ENCODE peak calls at places on chromosomes 12 and 14, in seven cellular contexts. One of them, this sample, is unnamed.

GRCh38 chr12:663293-663871 is at the start of gene NINJ2:
- DNase-seq in HCT116: no peak
- DNase-seq in PC-3: no peak
- DNase-seq in GM23248: peak
- DNase-seq in GM23338: no peak
- DNase-seq in OCI-LY7: no peak
- DNase-seq in hepatocyte: no peak
- DNase-seq in this sample: no peak

GRCh38 chr12:122282066-122282465 is 15.8 kb upstream of the VPS33A start:
- DNase-seq in PC-3: peak
- DNase-seq in GM23338: peak
- DNase-seq in hepatocyte: no peak
- DNase-seq in OCI-LY7: no peak
- DNase-seq in HCT116: no peak
- DNase-seq in GM23248: peak
- DNase-seq in this sample: no peak

GRCh38 chr12:19223018-19223417 is 93.5 kb downstream of the PLEKHA5 start:
- DNase-seq in OCI-LY7: peak
- DNase-seq in HCT116: peak
- DNase-seq in GM23248: peak
- DNase-seq in hepatocyte: no peak
- DNase-seq in GM23338: peak
- DNase-seq in PC-3: peak
- DNase-seq in this sample: no peak

GRCh38 chr12:123401753-123402683 is 18.1 kb downstream of the KMT5A start:
- DNase-seq in HCT116: no peak
- DNase-seq in GM23248: no peak
- DNase-seq in PC-3: no peak
- DNase-seq in hepatocyte: no peak
- DNase-seq in GM23338: peak
- DNase-seq in OCI-LY7: no peak
- DNase-seq in this sample: no peak

GRCh38 chr12:24582954-24583601 is 365.8 kb downstream of the BCAT1 start:
- DNase-seq in HCT116: no peak
- DNase-seq in PC-3: no peak
- DNase-seq in GM23248: no peak
- DNase-seq in hepatocyte: no peak
- DNase-seq in OCI-LY7: no peak
- DNase-seq in GM23338: no peak
- DNase-seq in this sample: no peak

GRCh38 chr12:11875414-11875935 is 195.3 kb upstream of the BCL2L14 start:
- DNase-seq in GM23248: no peak
- DNase-seq in GM23338: no peak
- DNase-seq in PC-3: peak
- DNase-seq in hepatocyte: no peak
- DNase-seq in OCI-LY7: no peak
- DNase-seq in HCT116: peak
- DNase-seq in this sample: no peak

GRCh38 chr12:30570206-30570890 is 125.3 kb downstream of the IPO8 start:
- DNase-seq in GM23338: no peak
- DNase-seq in GM23248: no peak
- DNase-seq in hepatocyte: no peak
- DNase-seq in PC-3: no peak
- DNase-seq in OCI-LY7: no peak
- DNase-seq in HCT116: no peak
- DNase-seq in this sample: no peak

GRCh38 chr12:127455347-127456265 is 811.4 kb upstream of the TMEM132C start:
- DNase-seq in GM23248: peak
- DNase-seq in HCT116: no peak
- DNase-seq in GM23338: peak
- DNase-seq in OCI-LY7: no peak
- DNase-seq in PC-3: no peak
- DNase-seq in hepatocyte: peak
- DNase-seq in this sample: no peak

GRCh38 chr12:100450726-100451125 is 22.9 kb upstream of the NR1H4 start:
- DNase-seq in OCI-LY7: no peak
- DNase-seq in GM23248: peak
- DNase-seq in GM23338: no peak
- DNase-seq in HCT116: no peak
- DNase-seq in PC-3: no peak
- DNase-seq in hepatocyte: no peak
- DNase-seq in this sample: no peak

GRCh38 chr12:121801601-121802484 is 2.0 kb upstream of the SETD1B start:
- DNase-seq in OCI-LY7: peak
- DNase-seq in hepatocyte: no peak
- DNase-seq in PC-3: peak
- DNase-seq in HCT116: no peak
- DNase-seq in GM23248: peak
- DNase-seq in GM23338: peak
- DNase-seq in this sample: peak

GRCh38 chr14:102822311-102822863 is 45.1 kb downstream of the TRAF3 start:
- DNase-seq in PC-3: peak
- DNase-seq in HCT116: no peak
- DNase-seq in hepatocyte: no peak
- DNase-seq in GM23338: no peak
- DNase-seq in OCI-LY7: no peak
- DNase-seq in GM23248: peak
- DNase-seq in this sample: no peak

GRCh38 chr12:125172231-125172850 is 107.1 kb downstream of the AACS start:
- DNase-seq in hepatocyte: no peak
- DNase-seq in OCI-LY7: no peak
- DNase-seq in GM23338: no peak
- DNase-seq in GM23248: no peak
- DNase-seq in PC-3: no peak
- DNase-seq in HCT116: no peak
- DNase-seq in this sample: no peak

GRCh38 chr12:52181757-52182156 is 10.1 kb downstream of the KRT80 start:
- DNase-seq in HCT116: no peak
- DNase-seq in GM23338: peak
- DNase-seq in OCI-LY7: no peak
- DNase-seq in GM23248: peak
- DNase-seq in PC-3: no peak
- DNase-seq in hepatocyte: peak
- DNase-seq in this sample: no peak

GRCh38 chr14:102620413-102620812 is 28.0 kb downstream of the RCOR1 start:
- DNase-seq in PC-3: no peak
- DNase-seq in GM23248: peak
- DNase-seq in HCT116: no peak
- DNase-seq in OCI-LY7: no peak
- DNase-seq in GM23338: no peak
- DNase-seq in hepatocyte: no peak
- DNase-seq in this sample: no peak

GRCh38 chr12:46049665-46050064 is 59.3 kb upstream of the SCAF11 start:
- DNase-seq in HCT116: no peak
- DNase-seq in hepatocyte: no peak
- DNase-seq in OCI-LY7: peak
- DNase-seq in GM23338: peak
- DNase-seq in GM23248: no peak
- DNase-seq in PC-3: peak
- DNase-seq in this sample: no peak

GRCh38 chr14:99806841-99807240 is 13.6 kb downstream of the EML1 start:
- DNase-seq in HCT116: no peak
- DNase-seq in GM23248: no peak
- DNase-seq in OCI-LY7: no peak
- DNase-seq in GM23338: no peak
- DNase-seq in hepatocyte: no peak
- DNase-seq in PC-3: no peak
- DNase-seq in this sample: no peak

GRCh38 chr14:81625343-81625742 is 91.7 kb upstream of the SEL1L start:
- DNase-seq in hepatocyte: peak
- DNase-seq in GM23338: peak
- DNase-seq in HCT116: peak
- DNase-seq in PC-3: peak
- DNase-seq in OCI-LY7: peak
- DNase-seq in GM23248: peak
- DNase-seq in this sample: peak

DNA sequence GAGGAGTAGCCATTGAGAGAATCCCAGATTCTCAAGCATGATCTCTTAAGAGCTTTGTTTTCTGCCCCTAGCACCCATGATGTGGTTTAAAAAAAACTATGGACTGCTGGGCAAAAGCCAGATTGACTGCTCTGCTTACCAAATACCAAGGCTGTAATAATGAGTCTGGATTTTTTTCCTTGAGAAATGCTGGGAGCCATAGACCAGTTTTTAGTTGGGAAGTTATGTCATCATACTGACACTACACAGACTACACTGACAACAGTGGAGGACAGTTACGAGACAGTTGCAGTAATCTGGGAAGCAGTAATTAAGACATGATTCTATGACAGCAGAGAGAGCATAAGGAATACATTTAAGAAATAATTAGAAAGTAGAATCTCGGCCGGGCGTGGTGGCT is 35.8 kb downstream of the SPATA7 start:
- DNase-seq in OCI-LY7: no peak
- DNase-seq in GM23248: peak
- DNase-seq in HCT116: no peak
- DNase-seq in GM23338: no peak
- DNase-seq in PC-3: no peak
- DNase-seq in hepatocyte: no peak
- DNase-seq in this sample: no peak
- TF ChIP-seq EZH2phosphoT487 in OCI-LY7: no peak
- TF ChIP-seq EZH2phosphoT487 in GM23248: no peak
- TF ChIP-seq EZH2phosphoT487 in HCT116: no peak
- TF ChIP-seq EZH2phosphoT487 in GM23338: no peak
- TF ChIP-seq EZH2phosphoT487 in PC-3: no peak
- TF ChIP-seq EZH2phosphoT487 in hepatocyte: no peak
- TF ChIP-seq EZH2phosphoT487 in this sample: no peak

GRCh38 chr12:107761502-107761904 is 566 bp upstream of the PRDM4 start:
- DNase-seq in hepatocyte: peak
- DNase-seq in PC-3: peak
- DNase-seq in GM23338: peak
- DNase-seq in OCI-LY7: peak
- DNase-seq in HCT116: no peak
- DNase-seq in GM23248: peak
- DNase-seq in this sample: no peak

GRCh38 chr12:107762874-107763273 is 1.9 kb upstream of the PRDM4 start:
- DNase-seq in HCT116: no peak
- DNase-seq in OCI-LY7: no peak
- DNase-seq in hepatocyte: no peak
- DNase-seq in GM23338: no peak
- DNase-seq in GM23248: no peak
- DNase-seq in PC-3: no peak
- DNase-seq in this sample: no peak

GRCh38 chr12:107760207-107760816 is 625 bp downstream of the PRDM4 start:
- DNase-seq in OCI-LY7: peak
- DNase-seq in GM23338: peak
- DNase-seq in hepatocyte: peak
- DNase-seq in GM23248: peak
- DNase-seq in PC-3: peak
- DNase-seq in HCT116: no peak
- DNase-seq in this sample: peak

GRCh38 chr12:107760817-107761501 is at the start of gene PRDM4:
- DNase-seq in GM23338: peak
- DNase-seq in PC-3: peak
- DNase-seq in GM23248: peak
- DNase-seq in OCI-LY7: peak
- DNase-seq in HCT116: peak
- DNase-seq in hepatocyte: peak
- DNase-seq in this sample: peak

GRCh38 chr12:107759410-107759809 is 1.5 kb downstream of the PRDM4 start:
- DNase-seq in GM23338: no peak
- DNase-seq in OCI-LY7: peak
- DNase-seq in GM23248: peak
- DNase-seq in PC-3: peak
- DNase-seq in hepatocyte: peak
- DNase-seq in HCT116: peak
- DNase-seq in this sample: peak
- H3K4me3 ChIP-seq in GM23338: peak
- H3K4me3 ChIP-seq in OCI-LY7: peak
- H3K4me3 ChIP-seq in GM23248: peak
- H3K4me3 ChIP-seq in PC-3: peak
- H3K4me3 ChIP-seq in hepatocyte: peak
- H3K4me3 ChIP-seq in HCT116: peak
- H3K4me3 ChIP-seq in this sample: peak

GRCh38 chr12:108773798-108774788 is 42.8 kb upstream of the CORO1C start:
- DNase-seq in HCT116: no peak
- DNase-seq in PC-3: no peak
- DNase-seq in GM23338: peak
- DNase-seq in hepatocyte: peak
- DNase-seq in GM23248: peak
- DNase-seq in OCI-LY7: no peak
- DNase-seq in this sample: no peak
- H2AFZ ChIP-seq in HCT116: no peak
- H2AFZ ChIP-seq in PC-3: no peak
- H2AFZ ChIP-seq in GM23338: peak
- H2AFZ ChIP-seq in hepatocyte: no peak
- H2AFZ ChIP-seq in GM23248: no peak
- H2AFZ ChIP-seq in OCI-LY7: no peak
- H2AFZ ChIP-seq in this sample: no peak

GRCh38 chr12:102736328-102736727 is 180.7 kb downstream of the PAH start:
- DNase-seq in PC-3: no peak
- DNase-seq in hepatocyte: no peak
- DNase-seq in OCI-LY7: no peak
- DNase-seq in GM23338: no peak
- DNase-seq in HCT116: no peak
- DNase-seq in GM23248: no peak
- DNase-seq in this sample: no peak

GRCh38 chr12:102741196-102741595 is 175.8 kb downstream of the PAH start:
- DNase-seq in GM23338: no peak
- DNase-seq in PC-3: no peak
- DNase-seq in hepatocyte: no peak
- DNase-seq in GM23248: no peak
- DNase-seq in HCT116: no peak
- DNase-seq in OCI-LY7: no peak
- DNase-seq in this sample: no peak

GRCh38 chr12:102735104-102735503 is 181.9 kb downstream of the PAH start:
- DNase-seq in PC-3: no peak
- DNase-seq in hepatocyte: no peak
- DNase-seq in OCI-LY7: no peak
- DNase-seq in GM23248: no peak
- DNase-seq in HCT116: no peak
- DNase-seq in GM23338: no peak
- DNase-seq in this sample: peak

DNA sequence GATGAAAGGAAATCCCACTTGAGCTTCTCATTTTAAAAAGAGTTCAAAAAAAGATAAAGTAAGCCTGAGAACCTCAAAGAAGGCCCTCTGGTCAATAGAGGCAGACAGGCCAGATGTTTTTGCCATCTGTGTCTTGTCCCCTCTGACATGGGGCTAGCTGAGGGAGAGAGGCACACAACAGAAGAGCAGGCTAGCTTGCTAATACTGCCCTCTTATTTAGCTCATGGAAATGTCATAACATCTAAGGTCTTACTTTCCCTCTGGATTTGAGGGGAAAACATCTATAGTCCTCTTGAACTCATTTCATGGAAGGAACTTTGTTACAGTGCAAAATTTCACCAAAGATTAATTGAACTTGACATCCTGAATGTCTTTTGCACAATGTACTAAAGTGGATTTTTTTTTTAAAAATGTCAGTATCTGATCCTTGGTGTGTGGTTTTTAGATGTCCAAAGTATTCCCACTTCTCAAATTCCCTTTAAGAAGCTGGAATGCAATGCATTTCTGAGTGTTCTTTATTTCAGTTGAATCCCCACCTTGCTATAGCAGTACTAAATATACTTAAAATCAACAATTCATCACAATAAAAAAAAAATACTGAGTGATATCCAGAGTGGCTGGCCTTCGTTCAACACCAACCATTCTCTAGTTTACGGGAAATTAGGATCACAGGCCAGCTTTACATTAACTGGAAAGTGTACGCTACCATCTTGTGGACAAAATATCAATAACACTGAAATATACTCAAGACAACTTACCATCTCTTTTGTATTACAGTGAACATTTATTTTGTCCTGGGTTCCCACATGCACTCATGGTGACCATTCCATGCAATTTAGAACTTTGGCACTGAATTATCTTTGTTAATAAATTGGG is 176.6 kb downstream of the PAH start:
- DNase-seq in OCI-LY7: peak
- DNase-seq in GM23338: peak
- DNase-seq in PC-3: peak
- DNase-seq in hepatocyte: peak
- DNase-seq in HCT116: peak
- DNase-seq in GM23248: peak
- DNase-seq in this sample: peak
- TF ChIP-seq EZH2phosphoT487 in OCI-LY7: no peak
- TF ChIP-seq EZH2phosphoT487 in GM23338: no peak
- TF ChIP-seq EZH2phosphoT487 in PC-3: no peak
- TF ChIP-seq EZH2phosphoT487 in hepatocyte: no peak
- TF ChIP-seq EZH2phosphoT487 in HCT116: no peak
- TF ChIP-seq EZH2phosphoT487 in GM23248: no peak
- TF ChIP-seq EZH2phosphoT487 in this sample: no peak

This sample was measured in MM.1S.